ENCODE peak calls at places on chromosome 20, in four cellular contexts. G, E, W and H are unnamed samples.

GRCh38 chr20:8242066-8242465 is 110.0 kb downstream of the PLCB1 start:
- DNase-seq in G (no peak), E (no peak), W (no peak), H (no peak)

GRCh38 chr20:59821788-59822187 is 111.6 kb downstream of the SYCP2 start:
- DNase-seq in G (no peak), E (no peak), W (no peak), H (no peak)

GRCh38 chr20:60011512-60012507 is 53.6 kb downstream of the CDH26 start:
- DNase-seq in G (no peak), E (no peak), W (no peak), H (no peak)

GRCh38 chr20:15760217-15760567 is 813.1 kb downstream of the KIF16B start:
- DNase-seq in G (no peak), E (no peak), W (no peak), H (no peak)

GRCh38 chr20:45810191-45810590 is 2.3 kb upstream of the UBE2C start:
- DNase-seq in G (no peak), E (no peak), W (no peak), H (no peak)

GRCh38 chr20:45911486-45912343 is at the start of gene PLTP:
- DNase-seq in G (peak), E (peak), W (peak), H (peak)

GRCh38 chr20:38985603-38986170 is 23.5 kb downstream of the DHX35 start:
- DNase-seq in G (no peak), E (no peak), W (no peak), H (no peak)

GRCh38 chr20:38805502-38805957 is at the start of gene PPP1R16B:
- DNase-seq in G (peak), E (no peak), W (no peak), H (peak)

GRCh38 chr20:37397076-37397953 is 51.4 kb downstream of the SRC start:
- DNase-seq in G (no peak), E (no peak), W (no peak), H (no peak)

GRCh38 chr20:62914970-62915457 is 11.3 kb downstream of the DIDO1 start:
- DNase-seq in G (no peak), E (no peak), W (no peak), H (no peak)

GRCh38 chr20:21101453-21102251 is 4.5 kb downstream of the LINC00237 start:
- DNase-seq in G (no peak), E (peak), W (no peak), H (no peak)

GRCh38 chr20:56826306-56826970 is 197.3 kb downstream of the TFAP2C start:
- DNase-seq in G (no peak), E (no peak), W (peak), H (no peak)

GRCh38 chr20:4787825-4788224 is 66.1 kb downstream of the PRND start:
- DNase-seq in G (no peak), E (no peak), W (no peak), H (no peak)

GRCh38 chr20:45300961-45301360 is 5.7 kb upstream of the RBPJL start:
- DNase-seq in G (no peak), E (no peak), W (no peak), H (no peak)

GRCh38 chr20:10531848-10532247 is 96.7 kb downstream of the SLX4IP start:
- DNase-seq in G (no peak), E (no peak), W (no peak), H (no peak)

GRCh38 chr20:44886828-44887227 is 1.3 kb downstream of the YWHAB start:
- DNase-seq in G (no peak), E (no peak), W (no peak), H (no peak)

GRCh38 chr20:19932170-19932667 is 84.9 kb upstream of the NAA20 start:
- DNase-seq in G (peak), E (no peak), W (peak), H (no peak)

GRCh38 chr20:41000628-41001027 is 28.0 kb upstream of the TOP1 start:
- DNase-seq in G (no peak), E (no peak), W (no peak), H (no peak)

GRCh38 chr20:57698191-57698866 is 11.5 kb downstream of the PMEPA1 start:
- DNase-seq in G (no peak), E (no peak), W (peak), H (peak)

GRCh38 chr20:58621906-58622548 is 29.1 kb upstream of the STX16 start:
- DNase-seq in G (no peak), E (no peak), W (no peak), H (no peak)

GRCh38 chr20:48682529-48683385 is 145.0 kb downstream of the PREX1 start:
- DNase-seq in G (peak), E (peak), W (peak), H (peak)

GRCh38 chr20:58441723-58442122 is 52.7 kb downstream of the VAPB start:
- DNase-seq in G (no peak), E (no peak), W (no peak), H (no peak)

GRCh38 chr20:21564127-21564773 is 50.4 kb upstream of the NKX2-2 start:
- DNase-seq in G (no peak), E (no peak), W (no peak), H (no peak)

GRCh38 chr20:15674253-15675145 is 898.7 kb downstream of the KIF16B start:
- DNase-seq in G (no peak), E (no peak), W (no peak), H (no peak)

GRCh38 chr20:18397090-18397489 is 69.7 kb downstream of the DZANK1 start:
- DNase-seq in G (no peak), E (no peak), W (no peak), H (no peak)

GRCh38 chr20:14207591-14207990 is 129.8 kb downstream of the FLRT3 start:
- DNase-seq in G (no peak), E (no peak), W (no peak), H (no peak)

GRCh38 chr20:10271470-10272219 is 53.0 kb downstream of the SNAP25 start:
- DNase-seq in G (no peak), E (no peak), W (no peak), H (no peak)

GRCh38 chr20:46009847-46010246 is 1.1 kb downstream of the MMP9 start:
- DNase-seq in G (no peak), E (no peak), W (no peak), H (no peak)

GRCh38 chr20:46056027-46056833 is 27.2 kb downstream of the SLC12A5 start:
- DNase-seq in G (no peak), E (no peak), W (no peak), H (no peak)

GRCh38 chr20:57061058-57061900 is 205.2 kb downstream of the BMP7 start:
- DNase-seq in G (no peak), E (no peak), W (peak), H (no peak)

GRCh38 chr20:18647777-18648176 is 59.9 kb downstream of the DTD1 start:
- DNase-seq in G (no peak), E (no peak), W (no peak), H (no peak)

GRCh38 chr20:1185781-1186334 is 1.1 kb upstream of the TMEM74B start:
- DNase-seq in G (peak), E (no peak), W (no peak), H (no peak)

GRCh38 chr20:51553897-51554504 is 11.5 kb upstream of the NFATC2 start:
- DNase-seq in G (no peak), E (no peak), W (no peak), H (no peak)

GRCh38 chr20:20327756-20328155 is 40.1 kb upstream of the INSM1 start:
- DNase-seq in G (no peak), E (no peak), W (no peak), H (no peak)

GRCh38 chr20:19566226-19566960 is 191.7 kb upstream of the RIN2 start:
- DNase-seq in G (no peak), E (no peak), W (no peak), H (no peak)

GRCh38 chr20:44017905-44018683 is 103.4 kb downstream of the TOX2 start:
- DNase-seq in G (peak), E (no peak), W (peak), H (no peak)

GRCh38 chr20:47150403-47151152 is 205.9 kb downstream of the ZMYND8 start:
- DNase-seq in G (peak), E (no peak), W (peak), H (no peak)

GRCh38 chr20:64250027-64250426 is 5.5 kb upstream of the PCMTD2 start:
- DNase-seq in G (no peak), E (no peak), W (no peak), H (no peak)
- TF ChIP-seq POLR2A in G (no peak), E (no peak), W (no peak), H (no peak)

GRCh38 chr20:53934421-53935352 is 135.7 kb downstream of the BCAS1 start:
- DNase-seq in G (peak), E (peak), W (peak), H (peak)
- TF ChIP-seq POLR2A in G (no peak), E (no peak), W (no peak), H (no peak)

GRCh38 chr20:50122763-50123162 is 9.8 kb upstream of the UBE2V1 start:
- DNase-seq in G (no peak), E (no peak), W (no peak), H (no peak)

GRCh38 chr20:50123418-50123817 is 10.5 kb upstream of the UBE2V1 start:
- DNase-seq in G (no peak), E (no peak), W (no peak), H (no peak)

GRCh38 chr20:50121858-50122271 is 8.9 kb upstream of the UBE2V1 start:
- DNase-seq in G (no peak), E (no peak), W (no peak), H (no peak)

GRCh38 chr20:50118203-50118602 is 5.3 kb upstream of the UBE2V1 start:
- DNase-seq in G (no peak), E (no peak), W (no peak), H (no peak)

GRCh38 chr20:50120935-50121693 is 8.2 kb upstream of the UBE2V1 start:
- DNase-seq in G (peak), E (peak), W (no peak), H (peak)
- TF ChIP-seq POLR2A in G (no peak), E (no peak), W (no peak), H (no peak)

DNA sequence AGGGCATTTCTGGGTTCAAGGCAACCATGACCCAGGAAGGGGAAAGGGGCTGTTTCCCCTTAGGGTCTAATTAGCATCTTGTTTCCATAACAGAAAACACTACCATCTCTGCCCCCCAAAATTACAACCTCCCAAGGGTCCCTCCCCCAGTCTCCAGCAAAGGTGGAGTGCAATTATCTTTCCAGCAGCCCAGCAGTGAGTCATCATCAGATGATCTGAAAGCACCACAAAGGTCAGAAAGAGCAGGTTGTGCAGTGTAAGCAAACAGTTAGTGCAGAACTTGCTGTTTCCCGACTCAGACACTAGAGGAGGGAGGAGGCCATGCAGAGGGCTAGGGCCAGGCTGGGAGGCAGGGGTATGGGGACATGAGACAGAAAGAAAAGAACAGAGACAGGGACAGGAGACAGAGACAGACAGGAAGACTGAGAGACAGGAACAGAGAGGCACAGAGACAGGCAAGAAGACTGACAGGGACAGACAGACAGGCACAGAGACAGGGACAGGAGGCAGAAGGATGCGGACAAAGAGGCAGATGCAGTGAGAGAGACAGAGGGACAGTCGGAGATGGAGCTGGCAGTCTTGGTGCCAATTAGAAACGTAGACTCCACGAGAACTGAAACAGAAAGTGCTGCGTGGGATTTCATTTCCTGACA is 62.5 kb downstream of the PYGB start:
- DNase-seq in G (no peak), E (no peak), W (peak), H (peak)
- TF ChIP-seq POLR2A in G (no peak), E (no peak), W (no peak), H (peak)

DNA sequence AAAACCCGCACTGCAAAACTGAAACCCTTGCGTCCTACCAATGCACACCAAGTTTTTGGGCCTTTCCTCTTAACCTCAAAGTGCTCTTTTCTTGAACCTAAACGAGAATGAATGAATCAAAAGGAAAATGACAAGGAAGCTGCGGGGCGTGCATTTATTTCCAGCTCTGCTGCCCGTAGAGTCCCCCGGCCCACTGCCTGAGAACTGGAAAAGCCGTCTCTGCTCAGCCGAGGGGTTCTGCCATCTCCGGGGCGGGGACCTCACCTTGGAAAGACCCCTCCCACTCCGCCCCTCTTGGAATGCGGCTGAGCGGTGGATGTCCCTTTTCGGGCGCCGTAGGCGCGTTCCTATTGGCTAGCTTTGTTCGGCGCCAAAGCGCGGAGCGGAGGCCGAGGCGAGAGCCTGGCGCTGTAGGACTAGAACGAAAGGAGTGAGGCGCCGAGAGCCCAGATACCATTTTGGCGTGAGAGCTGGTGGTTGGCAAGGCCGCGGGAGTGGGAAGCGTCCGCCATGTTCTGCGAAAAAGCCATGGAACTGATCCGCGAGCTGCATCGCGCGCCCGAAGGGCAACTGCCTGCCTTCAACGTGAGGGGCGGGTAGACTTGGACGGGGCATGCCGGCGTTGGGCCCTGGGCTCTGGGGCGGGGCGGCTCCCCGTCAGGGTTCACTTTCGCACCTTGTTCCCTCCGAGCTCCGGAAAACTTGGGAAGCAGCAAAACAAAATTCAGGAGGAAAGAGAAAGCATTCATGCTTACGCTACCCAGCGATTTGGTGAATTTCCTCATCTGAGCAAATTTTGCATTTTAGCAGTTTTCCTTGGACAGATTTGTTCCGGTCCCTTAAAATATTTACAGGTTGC is at the start of gene GINS1:
- DNase-seq in G (peak), E (peak), W (peak), H (peak)
- TF ChIP-seq POLR2A in G (no peak), E (no peak), W (no peak), H (no peak)

GRCh38 chr20:36050436-36051317 is 82.3 kb downstream of the CNBD2 start:
- DNase-seq in G (peak), E (peak), W (peak), H (peak)
- TF ChIP-seq POLR2A in G (peak), E (peak), W (peak), H (peak)

GRCh38 chr20:35619196-35620095 is 3.8 kb downstream of the SPAG4 start:
- DNase-seq in G (peak), E (peak), W (peak), H (peak)
- TF ChIP-seq POLR2A in G (no peak), E (no peak), W (peak), H (no peak)

GRCh38 chr20:31712564-31713311 is 9.9 kb downstream of the BCL2L1 start:
- DNase-seq in G (peak), E (peak), W (peak), H (peak)
- TF ChIP-seq POLR2A in G (no peak), E (no peak), W (no peak), H (peak)

GRCh38 chr20:50195524-50196120 is 5.0 kb downstream of the CEBPB start:
- DNase-seq in G (no peak), E (no peak), W (no peak), H (no peak)

GRCh38 chr20:50194831-50195523 is 4.3 kb downstream of the CEBPB start:
- DNase-seq in G (no peak), E (no peak), W (no peak), H (no peak)

GRCh38 chr20:50193169-50193850 is 2.7 kb downstream of the CEBPB start:
- DNase-seq in G (peak), E (peak), W (no peak), H (no peak)

GRCh38 chr20:50192364-50193168 is 1.9 kb downstream of the CEBPB start:
- DNase-seq in G (peak), E (peak), W (peak), H (peak)

DNA sequence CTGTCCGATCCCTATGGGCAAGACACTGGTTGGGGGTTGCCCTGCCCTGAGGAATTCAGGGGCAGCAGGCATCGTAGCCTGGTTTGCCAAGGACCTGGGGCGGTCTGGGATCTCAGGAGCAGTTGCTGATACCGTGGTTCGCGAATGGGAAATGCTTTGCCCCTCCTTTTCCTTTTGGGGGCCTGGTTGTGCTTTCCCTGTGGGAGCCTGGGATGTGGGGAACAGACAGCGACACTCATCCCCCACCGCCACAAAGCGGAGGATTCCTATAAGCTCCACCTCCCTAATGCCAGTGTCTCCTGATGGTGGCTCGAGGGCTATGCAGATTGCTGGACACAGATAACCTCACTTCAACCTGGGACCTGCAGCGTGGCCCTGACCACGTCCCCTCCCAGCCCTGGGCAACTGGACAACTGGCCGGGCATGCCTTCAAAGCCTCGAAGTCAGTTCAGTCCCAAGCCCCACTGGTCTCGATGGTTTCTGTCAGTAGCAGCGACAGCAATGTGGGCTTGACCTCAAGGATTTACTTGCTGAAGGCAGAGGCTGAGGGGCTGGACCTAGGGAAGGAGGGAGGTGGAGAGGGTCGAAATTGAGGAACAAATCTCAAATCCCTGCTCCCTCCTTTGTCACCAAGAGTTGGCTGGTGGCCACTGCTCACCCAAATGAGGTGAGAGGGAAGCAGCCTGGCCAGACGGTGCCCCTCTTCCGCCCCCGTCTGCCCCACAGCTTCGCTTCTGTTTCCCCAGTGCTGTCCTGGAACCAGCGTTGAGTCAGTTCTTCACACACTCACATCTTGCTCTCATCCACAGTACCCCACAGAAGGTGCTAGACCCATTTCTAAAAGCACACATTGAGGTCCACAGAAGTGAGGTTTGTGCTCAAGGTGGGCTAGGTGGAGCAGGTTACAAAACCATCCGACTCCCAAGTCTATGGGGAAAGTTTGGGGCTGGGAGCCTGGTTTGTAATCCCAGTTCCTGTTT is 3.5 kb downstream of the CEBPB start:
- DNase-seq in G (no peak), E (peak), W (no peak), H (no peak)
- TF ChIP-seq POLR2A in G (no peak), E (peak), W (no peak), H (no peak)

GRCh38 chr20:32360333-32360634 is 2.2 kb downstream of the ASXL1 start:
- DNase-seq in G (no peak), E (no peak), W (no peak), H (no peak)

GRCh38 chr20:32357869-32358631 is at the start of gene ASXL1:
- DNase-seq in G (peak), E (peak), W (peak), H (peak)

GRCh38 chr20:32358632-32358882 is 426 bp downstream of the ASXL1 start:
- DNase-seq in G (no peak), E (no peak), W (no peak), H (peak)

GRCh38 chr20:32358883-32359632 is 927 bp downstream of the ASXL1 start:
- DNase-seq in G (peak), E (peak), W (peak), H (peak)

DNA sequence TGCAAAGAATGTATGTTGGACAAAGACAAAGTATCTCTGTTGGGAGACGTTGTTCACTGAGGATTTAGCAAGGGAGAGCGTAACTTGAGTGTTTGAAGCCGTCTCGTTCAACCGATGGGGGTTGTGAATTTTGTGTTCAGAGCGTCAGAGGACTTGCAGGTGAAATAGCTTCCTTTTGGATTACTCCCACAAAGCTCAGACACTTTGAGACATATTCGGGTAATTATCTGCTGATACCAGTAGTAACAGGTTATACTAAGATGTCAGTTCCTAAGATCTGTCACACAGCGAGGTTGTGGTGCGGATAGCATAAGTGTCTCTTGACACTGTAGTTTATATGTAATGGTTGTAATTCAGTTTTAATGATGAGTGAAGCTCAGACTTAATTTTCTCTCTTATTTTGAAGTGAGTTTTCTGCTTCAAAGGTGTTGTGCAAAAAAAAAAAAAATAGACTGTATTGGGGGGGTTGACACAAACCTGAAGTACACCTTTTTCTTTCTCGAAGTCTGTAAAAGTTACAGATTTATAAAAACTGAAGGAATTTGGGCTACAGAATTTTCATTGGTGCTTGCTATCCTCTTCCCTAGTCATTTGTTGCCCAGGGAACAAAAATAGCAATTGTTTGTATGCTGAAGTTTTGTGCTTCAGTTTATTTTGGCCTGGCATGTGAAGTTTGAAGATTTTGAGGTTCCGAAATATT is 1.7 kb downstream of the ASXL1 start:
- DNase-seq in G (no peak), E (no peak), W (no peak), H (no peak)
- TF ChIP-seq POLR2A in G (no peak), E (no peak), W (no peak), H (no peak)